ENCODE peak calls at places on chromosomes 16 and 17, in five cellular contexts. U is tibial nerve, P is body of pancreas, H is heart left ventricle, Z is HCT116. E is an unnamed sample.

GRCh38 chr17:4326112-4326511 is 40.4 kb downstream of the UBE2G1 start:
- DNase-seq in U (no peak), P (no peak), H (no peak), Z (no peak), E (no peak)

GRCh38 chr17:38415250-38416194 is 12.7 kb upstream of the ARHGAP23 start:
- DNase-seq in U (no peak), P (no peak), H (no peak), Z (peak; percentile 23), E (no peak)

GRCh38 chr16:29990883-29991570 is 4.4 kb downstream of the HIRIP3 start:
- DNase-seq in U (no peak), P (no peak), H (no peak), Z (no peak), E (no peak)

GRCh38 chr17:17154981-17155380 is 51.2 kb downstream of the PLD6 start:
- DNase-seq in U (no peak), P (no peak), H (no peak), Z (no peak), E (no peak)

GRCh38 chr17:19004601-19005441 is at the start of gene FAM83G:
- DNase-seq in U (peak; percentile 46), P (peak; percentile 87), H (peak; percentile 54), Z (peak; percentile 51), E (peak; percentile 87)

GRCh38 chr17:35801583-35802224 is 6.3 kb upstream of the MMP28 start:
- DNase-seq in U (peak; percentile 61), P (no peak), H (peak; percentile 88), Z (no peak), E (peak; percentile 75)

GRCh38 chr16:1498899-1499676 is 5.9 kb downstream of the TELO2 start:
- DNase-seq in U (no peak), P (no peak), H (no peak), Z (no peak), E (no peak)

GRCh38 chr16:55912022-55912421 is 36.8 kb upstream of the CES5A start:
- DNase-seq in U (no peak), P (no peak), H (peak; percentile 73), Z (no peak), E (no peak)

GRCh38 chr16:1992475-1993292 is 2.9 kb downstream of the SYNGR3 start:
- DNase-seq in U (no peak), P (no peak), H (no peak), Z (no peak), E (no peak)

GRCh38 chr16:55832788-55833583 is at the start of gene CES1:
- DNase-seq in U (peak; percentile 68), P (peak; percentile 17), H (peak; percentile 88), Z (no peak), E (peak; percentile 35)

GRCh38 chr16:1548234-1548633 is 14.8 kb downstream of the TMEM204 start:
- DNase-seq in U (no peak), P (no peak), H (no peak), Z (no peak), E (no peak)

GRCh38 chr17:19979917-19980770 is 2.5 kb upstream of the AKAP10 start:
- DNase-seq in U (no peak), P (no peak), H (peak; percentile 56), Z (no peak), E (no peak)

GRCh38 chr16:85750827-85751641 is at the start of gene C16orf74:
- DNase-seq in U (no peak), P (peak; percentile 39), H (peak; percentile 54), Z (no peak), E (no peak)

GRCh38 chr17:35057332-35057915 is 6.1 kb downstream of the RFFL start:
- DNase-seq in U (no peak), P (no peak), H (no peak), Z (no peak), E (no peak)

GRCh38 chr16:47196457-47196856 is 52.7 kb upstream of the NETO2 start:
- DNase-seq in U (no peak), P (no peak), H (no peak), Z (no peak), E (no peak)

GRCh38 chr17:57776366-57776765 is 31.3 kb upstream of the CCDC182 start:
- DNase-seq in U (no peak), P (no peak), H (no peak), Z (no peak), E (no peak)

GRCh38 chr16:81204794-81205680 is 33.5 kb upstream of the BCO1 start:
- DNase-seq in U (peak; percentile 34), P (peak; percentile 50), H (no peak), Z (peak; percentile 59), E (no peak)

GRCh38 chr17:69898606-69899005 is 176.4 kb upstream of the KCNJ16 start:
- DNase-seq in U (no peak), P (no peak), H (no peak), Z (no peak), E (no peak)

GRCh38 chr17:15944720-15945492 is at the start of gene ADORA2B:
- DNase-seq in U (no peak), P (peak; percentile 54), H (peak; percentile 72), Z (no peak), E (no peak)

GRCh38 chr17:5901731-5902660 is 168.2 kb upstream of the WSCD1 start:
- DNase-seq in U (no peak), P (no peak), H (no peak), Z (no peak), E (no peak)

GRCh38 chr16:89565256-89565505 is 4.7 kb downstream of the RPL13 start:
- DNase-seq in U (no peak), P (no peak), H (no peak), Z (no peak), E (no peak)

GRCh38 chr16:88373211-88373610 is 9.5 kb upstream of the ZNF469 start:
- DNase-seq in U (no peak), P (no peak), H (no peak), Z (no peak), E (no peak)

GRCh38 chr17:10278218-10278617 is 79.8 kb upstream of the GAS7 start:
- DNase-seq in U (no peak), P (no peak), H (no peak), Z (no peak), E (no peak)

GRCh38 chr16:9797306-9797705 is 384.9 kb downstream of the GRIN2A start:
- DNase-seq in U (no peak), P (no peak), H (peak; percentile 69), Z (no peak), E (no peak)

GRCh38 chr17:41667280-41668008 is 21.2 kb upstream of the EIF1 start:
- DNase-seq in U (no peak), P (no peak), H (peak; percentile 27), Z (no peak), E (no peak)

GRCh38 chr17:79739148-79740062 is 8.7 kb downstream of the ENPP7 start:
- DNase-seq in U (no peak), P (no peak), H (no peak), Z (no peak), E (peak; percentile 55)

GRCh38 chr17:79741751-79742588 is 11.2 kb downstream of the ENPP7 start:
- DNase-seq in U (peak; percentile 43), P (peak; percentile 79), H (peak; percentile 74), Z (peak; percentile 46), E (peak; percentile 73)

GRCh38 chr17:79741401-79741750 is 10.6 kb downstream of the ENPP7 start:
- DNase-seq in U (no peak), P (no peak), H (no peak), Z (no peak), E (no peak)

GRCh38 chr17:79738643-79739042 is 7.9 kb downstream of the ENPP7 start:
- DNase-seq in U (no peak), P (no peak), H (no peak), Z (no peak), E (no peak)

DNA sequence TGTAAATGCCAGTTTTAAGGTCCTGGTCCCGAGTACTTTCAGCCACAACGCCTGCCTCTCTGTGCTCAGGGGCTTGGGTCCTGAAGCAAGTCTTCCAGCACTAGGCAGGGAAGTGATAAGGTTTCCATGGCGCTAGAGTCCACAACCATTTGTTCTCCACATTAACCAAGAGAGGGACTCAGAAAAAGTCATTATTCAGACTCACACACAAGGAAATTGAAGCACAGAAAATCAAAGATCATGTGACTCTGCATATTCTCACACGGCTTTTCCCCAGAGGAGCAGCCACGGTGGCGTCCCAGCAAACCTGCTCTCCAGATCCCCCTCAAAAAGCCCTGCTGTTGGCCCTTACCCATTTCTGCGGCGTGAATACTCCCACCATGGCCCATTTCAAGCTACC is 9.7 kb downstream of the ENPP7 start:
- DNase-seq in U (no peak), P (no peak), H (no peak), Z (no peak), E (no peak)
- H3K27me3 ChIP-seq in U (peaks cover 58% of the 10 kb centered on the region), P (no peaks in the 10 kb centered on the region), H (peaks cover 48% of the 10 kb centered on the region), Z (peaks cover 3% of the 10 kb centered on the region), E (peaks cover 6% of the 10 kb centered on the region)

GRCh38 chr17:28737316-28737715 is 6.5 kb upstream of the TRAF4 start:
- DNase-seq in U (no peak), P (no peak), H (no peak), Z (no peak), E (no peak)

GRCh38 chr17:28738680-28739384 is 5.0 kb upstream of the TRAF4 start:
- DNase-seq in U (no peak), P (no peak), H (no peak), Z (no peak), E (no peak)

GRCh38 chr17:28735242-28735722 is 6.7 kb downstream of the NEK8 start:
- DNase-seq in U (no peak), P (no peak), H (no peak), Z (no peak), E (no peak)

GRCh38 chr17:28740406-28741357 is 3.1 kb upstream of the TRAF4 start:
- DNase-seq in U (no peak), P (no peak), H (no peak), Z (no peak), E (no peak)

GRCh38 chr17:28737770-28738679 is 5.8 kb upstream of the TRAF4 start:
- DNase-seq in U (no peak), P (no peak), H (no peak), Z (no peak), E (no peak)
- TF ChIP-seq POLR2A in U (no peak), P (no peak), H (no peak), Z (no peak), E (no peak)

GRCh38 chr17:39643271-39643670 is 6.3 kb downstream of the STARD3 start:
- DNase-seq in U (no peak), P (no peak), H (no peak), Z (no peak), E (no peak)

GRCh38 chr17:39642675-39643074 is 5.7 kb downstream of the STARD3 start:
- DNase-seq in U (no peak), P (no peak), H (no peak), Z (no peak), E (no peak)

GRCh38 chr17:39641119-39641496 is 4.2 kb downstream of the STARD3 start:
- DNase-seq in U (no peak), P (no peak), H (no peak), Z (no peak), E (no peak)

GRCh38 chr17:39640493-39641118 is 3.7 kb downstream of the STARD3 start:
- DNase-seq in U (no peak), P (no peak), H (no peak), Z (no peak), E (no peak)

GRCh38 chr17:39641883-39642282 is 4.9 kb downstream of the STARD3 start:
- DNase-seq in U (no peak), P (no peak), H (no peak), Z (no peak), E (no peak)
- H3K4me1 ChIP-seq in U (no peaks in the 10 kb centered on the region), P (peaks cover 49% of the 10 kb centered on the region), H (peaks cover 66% of the 10 kb centered on the region), Z (peaks cover 25% of the 10 kb centered on the region), E (peaks cover 12% of the 10 kb centered on the region)

DNA sequence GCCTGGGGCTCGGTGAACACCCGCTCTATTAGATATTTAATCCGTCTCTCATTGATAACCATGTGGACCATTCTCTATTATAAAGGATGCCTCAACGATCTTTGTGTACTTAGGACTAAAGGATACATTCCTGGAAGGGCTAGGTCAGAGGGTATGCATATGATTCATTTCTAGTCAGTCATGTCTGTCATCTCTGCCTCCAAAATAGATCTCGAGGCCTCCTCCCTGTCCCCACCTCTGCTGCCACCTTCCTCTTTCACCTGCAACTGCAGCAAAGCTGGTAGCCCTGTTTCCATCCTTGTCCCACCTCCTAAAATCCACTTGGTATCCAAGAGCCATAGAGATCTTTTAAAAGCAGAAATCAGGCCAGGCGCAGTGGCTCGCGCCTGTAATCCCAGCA is 121.5 kb downstream of the KATNIP start:
- DNase-seq in U (no peak), P (no peak), H (no peak), Z (no peak), E (no peak)
- H3K27me3 ChIP-seq in U (no peaks in the 10 kb centered on the region), P (no peaks in the 10 kb centered on the region), H (no peaks in the 10 kb centered on the region), Z (no peaks in the 10 kb centered on the region), E (no peaks in the 10 kb centered on the region)

E was measured in breast epithelium.